ENCODE peak calls at places on chromosome X, in four cellular contexts. J is cardiac muscle cell, C is fibroblast of pulmonary artery, T is IMR-90. E is an unnamed sample.

GRCh38 chrX:13469963-13470679 is 99.3 kb upstream of the EGFL6 start:
- DNase-seq in J (peak), C (peak), T (peak), E (no peak)

GRCh38 chrX:118632862-118633261 is 94.5 kb upstream of the IL13RA1 start:
- DNase-seq in J (no peak), C (no peak), T (no peak), E (no peak)

GRCh38 chrX:24023972-24024664 is 2.9 kb downstream of the KLHL15 start:
- DNase-seq in J (peak), C (peak), T (peak), E (no peak)

GRCh38 chrX:140815868-140816267 is 106.3 kb downstream of the LINC00632 start:
- DNase-seq in J (peak), C (peak), T (peak), E (no peak)

GRCh38 chrX:117633277-117633676 is 483.3 kb downstream of the KLHL13 start:
- DNase-seq in J (no peak), C (no peak), T (no peak), E (no peak)

GRCh38 chrX:35166023-35166422 is 223.4 kb downstream of the FAM47B start:
- DNase-seq in J (no peak), C (no peak), T (no peak), E (no peak)

GRCh38 chrX:71541546-71542022 is 8.7 kb downstream of the OGT start:
- DNase-seq in J (peak), C (peak), T (peak), E (no peak)

GRCh38 chrX:100449696-100450606 is 39.9 kb upstream of the PCDH19 start:
- DNase-seq in J (peak), C (peak), T (no peak), E (no peak)

GRCh38 chrX:42869011-42869410 is 91.0 kb upstream of the PPP1R2C start:
- DNase-seq in J (no peak), C (no peak), T (no peak), E (no peak)

GRCh38 chrX:67094061-67094460 is 449.8 kb upstream of the AR start:
- DNase-seq in J (no peak), C (no peak), T (no peak), E (no peak)

GRCh38 chrX:17065100-17065499 is 118.6 kb downstream of the REPS2 start:
- DNase-seq in J (no peak), C (no peak), T (no peak), E (no peak)

GRCh38 chrX:776529-777230 is 146.1 kb downstream of the SHOX start:
- DNase-seq in J (no peak), C (no peak), T (no peak), E (no peak)

GRCh38 chrX:119880552-119881437 is 9.2 kb downstream of the NDUFA1 start:
- DNase-seq in J (peak), C (peak), T (peak), E (peak)

GRCh38 chrX:65608021-65608420 is 59.4 kb upstream of the MSN start:
- DNase-seq in J (no peak), C (no peak), T (no peak), E (no peak)

GRCh38 chrX:69615779-69616519 is at the start of gene EDA:
- DNase-seq in J (peak), C (peak), T (peak), E (peak)

GRCh38 chrX:151902813-151903591 is 9.7 kb upstream of the MAGEA4 start:
- DNase-seq in J (peak), C (peak), T (peak), E (no peak)

GRCh38 chrX:108270280-108270679 is 167.9 kb downstream of the COL4A6 start:
- DNase-seq in J (no peak), C (no peak), T (no peak), E (no peak)

GRCh38 chrX:66162331-66162822 is 1.7 kb upstream of the HEPH start:
- DNase-seq in J (no peak), C (no peak), T (no peak), E (no peak)

GRCh38 chrX:27575565-27575964 is 14.6 kb upstream of the DCAF8L2 start:
- DNase-seq in J (peak), C (peak), T (peak), E (no peak)

GRCh38 chrX:85573801-85574200 is 194.3 kb upstream of the POF1B start:
- DNase-seq in J (no peak), C (no peak), T (no peak), E (no peak)

GRCh38 chrX:132662844-132663243 is 174.0 kb upstream of the MBNL3 start:
- DNase-seq in J (no peak), C (no peak), T (no peak), E (no peak)

GRCh38 chrX:111445485-111445884 is 33.5 kb upstream of the DCX start:
- DNase-seq in J (peak), C (peak), T (peak), E (peak)

GRCh38 chrX:65601530-65602281 is 65.7 kb upstream of the MSN start:
- DNase-seq in J (peak), C (peak), T (peak), E (no peak)

GRCh38 chrX:64580035-64580434 is 184.8 kb upstream of the MTMR8 start:
- DNase-seq in J (no peak), C (no peak), T (no peak), E (peak)

GRCh38 chrX:154506483-154507332 is 9.3 kb downstream of the FAM3A start:
- DNase-seq in J (no peak), C (no peak), T (no peak), E (no peak)

GRCh38 chrX:151679798-151680427 is 15.3 kb upstream of the PRRG3 start:
- DNase-seq in J (no peak), C (no peak), T (no peak), E (no peak)

GRCh38 chrX:102930990-102931756 is 5.9 kb upstream of the RAB40AL start:
- DNase-seq in J (no peak), C (no peak), T (peak), E (no peak)

GRCh38 chrX:154749856-154750255 is 1.0 kb downstream of the GAB3 start:
- DNase-seq in J (peak), C (peak), T (no peak), E (no peak)

GRCh38 chrX:37509349-37509748 is 62.1 kb upstream of the LANCL3 start:
- DNase-seq in J (peak), C (no peak), T (no peak), E (no peak)
- TF ChIP-seq CTCF in J (peak), C (peak), T (peak), E (peak)

GRCh38 chrX:130025256-130025655 is 42.8 kb downstream of the BCORL1 start:
- DNase-seq in J (no peak), C (no peak), T (no peak), E (no peak)
- TF ChIP-seq CTCF in J (no peak), C (no peak), T (no peak), E (no peak)

GRCh38 chrX:141936080-141936479 is 32.4 kb downstream of the MAGEC1 start:
- DNase-seq in J (peak), C (peak), T (no peak), E (no peak)
- TF ChIP-seq CTCF in J (no peak), C (peak), T (no peak), E (no peak)

DNA sequence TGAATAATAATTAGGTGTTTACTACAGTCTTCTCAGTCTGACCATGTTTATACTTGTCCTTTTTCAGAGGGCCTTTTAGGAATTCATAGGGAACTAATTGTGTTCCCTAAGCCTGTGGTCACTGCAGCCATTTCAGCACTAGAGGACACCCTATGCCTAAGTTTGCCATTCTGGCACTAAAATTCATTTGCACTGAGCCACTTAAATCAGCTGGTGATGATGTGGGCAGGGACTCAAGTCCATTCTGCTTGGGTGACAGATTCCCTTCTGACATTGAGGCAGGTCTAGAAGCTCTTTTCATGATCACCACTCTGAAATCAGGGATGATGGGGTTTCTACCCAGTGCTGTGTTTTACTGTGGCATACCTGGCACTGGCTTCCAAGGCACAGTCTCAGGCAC is 1178.9 kb upstream of the DIAPH2 start:
- DNase-seq in J (no peak), C (no peak), T (no peak), E (no peak)
- TF ChIP-seq CTCF in J (no peak), C (no peak), T (no peak), E (peak)

DNA sequence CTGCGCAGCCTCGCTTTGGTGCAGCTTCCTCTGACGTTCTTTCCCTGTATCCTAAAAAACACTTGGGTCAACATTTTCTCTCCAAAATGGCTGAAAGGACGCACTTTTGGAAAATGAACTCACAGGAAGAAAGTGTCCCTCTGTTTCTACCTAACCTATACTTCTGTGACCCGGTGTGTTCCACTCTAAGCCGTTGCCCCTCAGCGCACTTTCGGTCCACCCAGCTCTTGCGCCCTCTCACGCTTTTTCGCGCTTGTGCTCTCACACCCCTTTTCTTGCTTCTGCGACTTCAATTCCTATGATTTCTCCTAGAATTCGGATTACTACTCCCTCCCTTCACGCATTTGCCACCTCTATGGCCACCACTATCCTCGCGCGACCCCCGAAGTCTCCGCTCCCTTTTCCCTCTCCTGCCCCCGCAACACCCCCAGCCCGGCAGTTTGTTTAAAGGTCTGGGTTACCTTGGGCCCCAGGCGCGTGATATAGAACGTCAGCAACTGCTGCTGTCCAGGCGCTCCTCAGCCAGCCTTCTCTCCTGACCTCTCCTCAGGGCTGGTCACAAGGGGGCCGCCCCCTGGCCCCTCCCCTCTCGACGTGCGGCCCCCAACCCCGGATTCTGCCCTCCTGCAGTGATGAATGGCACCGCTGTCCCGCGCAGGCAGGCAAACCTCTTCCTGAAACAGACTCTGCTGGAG is at the start of gene USP51:
- DNase-seq in J (peak), C (peak), T (peak), E (peak)
- TF ChIP-seq CTCF in J (no peak), C (no peak), T (peak), E (no peak)

DNA sequence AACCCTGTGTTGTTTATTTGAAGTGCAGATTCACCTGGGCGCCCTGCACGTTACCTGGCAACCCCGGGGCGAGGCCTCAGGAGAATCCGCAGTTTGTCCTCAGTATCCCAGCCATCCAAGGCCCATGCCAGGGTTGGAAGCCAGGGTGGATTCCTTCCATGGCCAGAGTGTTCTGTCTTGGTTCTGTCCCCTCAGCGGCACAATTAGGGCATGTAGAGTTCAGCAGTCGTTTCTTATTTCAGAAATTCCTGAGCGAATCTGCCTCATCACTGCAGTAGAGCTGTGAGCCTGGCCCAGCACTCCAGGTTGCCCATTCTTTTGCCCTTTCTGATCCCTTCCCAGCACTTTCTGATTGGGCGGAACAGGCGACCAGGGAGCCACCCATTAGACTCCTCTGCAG is 29.9 kb upstream of the CLCN4 start:
- DNase-seq in J (no peak), C (no peak), T (no peak), E (no peak)
- TF ChIP-seq CTCF in J (no peak), C (no peak), T (no peak), E (no peak)

GRCh38 chrX:110341189-110342035 is 17.2 kb upstream of the RTL9 start:
- DNase-seq in J (peak), C (peak), T (peak), E (no peak)

DNA sequence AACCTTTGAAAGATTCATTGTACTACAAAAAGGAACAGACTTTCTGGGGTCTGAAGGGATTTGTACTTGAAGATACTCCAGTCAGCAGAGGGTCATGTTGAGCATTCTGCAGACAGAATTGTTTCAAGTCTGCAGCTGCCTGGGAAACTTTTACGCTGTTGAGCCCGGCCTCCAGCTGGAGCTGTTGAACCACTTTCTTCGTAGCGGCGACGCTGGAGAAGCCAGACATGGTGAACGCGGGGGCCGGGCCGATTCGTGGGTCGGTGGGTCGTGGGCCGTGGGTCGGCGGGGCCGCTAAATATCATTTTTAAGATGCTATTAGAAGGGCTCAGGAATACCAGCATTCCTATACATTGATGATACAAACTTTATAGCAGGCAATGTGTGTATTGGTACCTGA is 12.0 kb upstream of the RTL9 start:
- DNase-seq in J (peak), C (peak), T (no peak), E (peak)
- TF ChIP-seq CTCF in J (peak), C (peak), T (no peak), E (no peak)

DNA sequence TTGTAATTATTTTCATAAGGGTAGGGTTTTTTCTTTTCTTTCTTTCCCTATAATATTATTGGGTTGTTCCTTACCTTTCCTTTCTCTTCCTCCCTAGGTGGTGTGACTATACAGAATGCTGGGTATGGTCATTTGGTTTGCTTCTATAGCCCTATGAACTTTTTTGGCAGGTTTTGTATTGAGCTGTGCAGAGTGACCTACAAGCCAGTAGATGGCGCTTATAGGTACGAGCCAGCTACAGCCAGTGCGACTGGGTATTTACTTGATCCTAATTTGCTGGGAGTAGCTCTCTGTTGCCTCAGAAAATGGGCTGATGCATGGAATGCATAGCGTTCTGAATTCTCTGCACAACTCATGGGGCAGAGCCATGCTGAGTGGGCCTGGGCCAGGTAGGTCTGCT is 423.3 kb downstream of the MAGEE1 start:
- DNase-seq in J (no peak), C (no peak), T (no peak), E (no peak)
- TF ChIP-seq CTCF in J (no peak), C (no peak), T (no peak), E (no peak)